ENCODE peak calls at places on chromosomes 1 and 21, in seven cellular contexts. W is GM23338, M is nephron progenitor cell, R is kidney epithelial cell, G is BE2C, I is breast epithelium, S is AG10803. P is an unnamed sample.

GRCh38 chr21:45293726-45294401 is 6.2 kb upstream of the POFUT2 start:
- DNase-seq in W (no peak), M (no peak), R (no peak), G (no peak), I (peak), S (peak), P (no peak)

GRCh38 chr1:247517795-247518612 is 18.2 kb downstream of the OR2C3 start:
- DNase-seq in W (peak), M (no peak), R (no peak), G (no peak), I (no peak), S (no peak), P (no peak)

GRCh38 chr1:245648749-245649517 is 494.1 kb downstream of the KIF26B start:
- DNase-seq in W (peak), M (peak), R (no peak), G (no peak), I (no peak), S (no peak), P (no peak)

GRCh38 chr1:161313554-161314200 is 504 bp upstream of the SDHC start:
- DNase-seq in W (no peak), M (no peak), R (no peak), G (no peak), I (no peak), S (no peak), P (no peak)

GRCh38 chr1:219076536-219076935 is 97.1 kb upstream of the LYPLAL1 start:
- DNase-seq in W (no peak), M (no peak), R (no peak), G (no peak), I (no peak), S (no peak), P (no peak)

GRCh38 chr1:223411309-223411708 is 18.1 kb downstream of the CCDC185 start:
- DNase-seq in W (no peak), M (no peak), R (no peak), G (no peak), I (no peak), S (peak), P (no peak)

GRCh38 chr1:30191154-30191702 is 532.2 kb downstream of the MATN1 start:
- DNase-seq in W (peak), M (peak), R (no peak), G (peak), I (no peak), S (peak), P (peak)

GRCh38 chr21:42252267-42252666 is 33.3 kb downstream of the ABCG1 start:
- DNase-seq in W (no peak), M (no peak), R (no peak), G (no peak), I (no peak), S (no peak), P (no peak)

GRCh38 chr1:167440345-167440744 is 78.0 kb downstream of the CD247 start:
- DNase-seq in W (no peak), M (no peak), R (no peak), G (no peak), I (no peak), S (no peak), P (no peak)

GRCh38 chr1:187383366-187383765 is 554.6 kb downstream of the PLA2G4A start:
- DNase-seq in W (peak), M (no peak), R (no peak), G (peak), I (no peak), S (no peak), P (no peak)

GRCh38 chr1:37498872-37499617 is 15.5 kb downstream of the MEAF6 start:
- DNase-seq in W (no peak), M (no peak), R (no peak), G (peak), I (no peak), S (peak), P (no peak)

GRCh38 chr1:224615861-224616760 is at the start of gene CNIH3:
- DNase-seq in W (peak), M (peak), R (no peak), G (peak), I (no peak), S (peak), P (no peak)

GRCh38 chr1:170426596-170426995 is 105.4 kb upstream of the GORAB start:
- DNase-seq in W (peak), M (peak), R (no peak), G (no peak), I (no peak), S (no peak), P (no peak)

GRCh38 chr1:192445243-192445642 is 128.5 kb downstream of the RGS21 start:
- DNase-seq in W (peak), M (no peak), R (no peak), G (no peak), I (no peak), S (no peak), P (no peak)

GRCh38 chr1:244901400-244901799 is 37.1 kb upstream of the HNRNPU start:
- DNase-seq in W (no peak), M (no peak), R (no peak), G (no peak), I (no peak), S (no peak), P (no peak)

GRCh38 chr1:193355654-193356053 is 169.2 kb upstream of the B3GALT2 start:
- DNase-seq in W (no peak), M (no peak), R (no peak), G (no peak), I (no peak), S (no peak), P (no peak)

GRCh38 chr1:174044418-174045222 is 22.5 kb upstream of the RC3H1 start:
- DNase-seq in W (no peak), M (no peak), R (no peak), G (no peak), I (no peak), S (no peak), P (no peak)

GRCh38 chr1:160985723-160986122 is 31.1 kb upstream of the ITLN2 start:
- DNase-seq in W (no peak), M (no peak), R (no peak), G (no peak), I (no peak), S (no peak), P (no peak)

GRCh38 chr1:46202975-46203737 is at the start of gene LURAP1:
- DNase-seq in W (peak), M (peak), R (no peak), G (peak), I (no peak), S (peak), P (no peak)

GRCh38 chr1:235298772-235299513 is 29.0 kb downstream of the ARID4B start:
- DNase-seq in W (no peak), M (no peak), R (no peak), G (no peak), I (no peak), S (no peak), P (no peak)

DNA sequence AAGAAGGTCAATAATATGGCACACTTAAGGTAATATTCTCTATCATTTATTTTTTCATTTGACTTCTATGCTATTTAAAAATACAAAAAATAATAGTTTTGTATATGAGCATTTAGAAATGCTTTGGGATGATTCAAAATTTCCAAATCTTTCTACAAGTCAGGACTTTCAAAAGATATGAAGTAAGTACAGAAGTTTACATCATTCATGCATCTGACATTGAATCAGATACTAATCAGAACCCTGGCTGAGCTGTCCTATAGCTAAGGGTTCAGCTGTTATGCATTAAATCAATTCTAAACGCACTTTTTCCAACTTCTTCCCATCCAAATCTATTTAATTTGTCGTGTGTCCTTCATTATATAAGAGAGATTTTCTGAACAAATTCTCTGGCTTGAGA is 779.5 kb downstream of the LTN1 start:
- DNase-seq in W (no peak), M (no peak), R (no peak), G (no peak), I (no peak), S (no peak), P (no peak)
- TF ChIP-seq CTCF in W (no peak), M (no peak), R (no peak), G (no peak), I (no peak), S (no peak), P (no peak)

GRCh38 chr1:114282751-114283403 is 129.2 kb upstream of the SYT6 start:
- DNase-seq in W (peak), M (peak), R (peak), G (peak), I (peak), S (peak), P (peak)
- TF ChIP-seq CTCF in W (peak), M (peak), R (peak), G (peak), I (no peak), S (peak), P (no peak)

GRCh38 chr1:35640380-35641232 is 720 bp downstream of the PSMB2 start:
- DNase-seq in W (peak), M (peak), R (no peak), G (no peak), I (no peak), S (no peak), P (no peak)
- TF ChIP-seq CTCF in W (no peak), M (no peak), R (no peak), G (no peak), I (no peak), S (no peak), P (no peak)

GRCh38 chr1:10033359-10033845 is 644 bp downstream of the UBE4B start:
- DNase-seq in W (peak), M (peak), R (no peak), G (peak), I (no peak), S (peak), P (no peak)
- TF ChIP-seq CTCF in W (no peak), M (no peak), R (peak), G (no peak), I (no peak), S (peak), P (no peak)

GRCh38 chr1:22208265-22208972 is 65.5 kb upstream of the WNT4 start:
- DNase-seq in W (peak), M (peak), R (no peak), G (peak), I (no peak), S (no peak), P (no peak)
- TF ChIP-seq CTCF in W (peak), M (peak), R (peak), G (no peak), I (no peak), S (peak), P (no peak)

GRCh38 chr1:44783697-44784093 is 4.3 kb downstream of the BEST4 start:
- DNase-seq in W (peak), M (no peak), R (no peak), G (no peak), I (no peak), S (no peak), P (no peak)

GRCh38 chr1:44786138-44786840 is 1.7 kb downstream of the BEST4 start:
- DNase-seq in W (peak), M (peak), R (no peak), G (peak), I (no peak), S (peak), P (no peak)

GRCh38 chr1:44785027-44785376 is 3.0 kb downstream of the BEST4 start:
- DNase-seq in W (no peak), M (no peak), R (no peak), G (no peak), I (no peak), S (no peak), P (no peak)

GRCh38 chr1:44785501-44786137 is 2.4 kb downstream of the BEST4 start:
- DNase-seq in W (no peak), M (no peak), R (no peak), G (no peak), I (no peak), S (no peak), P (no peak)

DNA sequence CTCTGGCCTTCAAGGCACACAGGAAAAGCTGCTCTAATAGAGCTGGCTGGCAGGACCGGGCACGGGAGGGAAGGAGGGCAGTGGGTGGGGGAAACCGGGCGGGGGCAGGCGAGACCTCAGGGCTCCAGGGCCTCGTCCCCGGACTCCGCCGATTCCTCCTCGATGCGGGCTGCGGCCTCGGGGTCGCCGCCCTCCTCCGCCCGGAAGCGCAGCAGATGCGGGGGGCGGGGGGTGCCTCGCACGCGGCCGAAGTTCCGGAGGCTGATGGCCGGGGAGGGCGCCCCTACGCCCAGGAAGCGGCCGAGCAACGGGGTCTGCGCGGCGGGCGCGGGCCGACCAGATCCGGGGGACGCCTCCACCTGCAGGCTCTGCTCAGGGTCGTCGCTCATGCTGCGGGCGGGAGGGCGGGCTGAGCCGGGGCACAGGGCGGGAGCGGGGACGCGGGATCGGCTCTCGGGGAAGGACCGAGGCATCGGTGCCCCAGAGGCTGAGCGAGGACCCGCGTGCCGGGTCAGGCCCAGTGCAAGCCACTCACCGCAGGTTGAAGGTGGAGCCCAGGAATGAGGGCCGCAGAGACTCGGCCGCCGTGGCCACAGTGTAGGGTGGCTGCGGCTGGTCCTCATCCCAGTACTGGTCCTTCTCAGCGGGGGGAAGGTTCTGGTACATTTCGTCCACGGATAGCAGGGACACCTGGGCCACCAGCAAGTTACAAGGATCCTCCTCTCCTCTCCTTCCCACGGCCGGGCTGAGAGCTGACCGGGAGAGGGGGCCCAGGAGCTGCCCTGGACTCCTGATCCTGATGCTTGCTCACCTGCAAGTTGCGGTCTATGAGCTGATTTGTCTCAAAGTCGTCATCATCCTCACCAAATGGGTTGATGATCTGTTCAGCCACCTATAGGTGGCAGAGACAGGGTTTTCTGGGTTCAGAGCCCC is 3.6 kb downstream of the BEST4 start:
- DNase-seq in W (peak), M (peak), R (no peak), G (peak), I (no peak), S (no peak), P (no peak)
- TF ChIP-seq CTCF in W (peak), M (no peak), R (peak), G (no peak), I (no peak), S (peak), P (no peak)